ENCODE peak calls at places on chromosomes 12 and 14, in nine cellular contexts. E is GM23338; G is GM12864; V is CD8-positive, alpha-beta T cell; H is A549; W is pancreas; Z is endothelial cell of umbilical vein; S is testis; N is NB4. I is an unnamed sample.
A peak's percentile ranks its signal among the peaks of the same experiment; 100 is the strongest.

GRCh38 chr14:92486881-92487280 is 26.7 kb upstream of the RIN3 start:
- DNase-seq in E (no peak), G (no peak), V (no peak), H (no peak), W (no peak), Z (no peak), S (no peak), N (no peak), I (no peak)

GRCh38 chr12:8145754-8146415 is 10.9 kb upstream of the ZNF705A start:
- DNase-seq in E (peak; percentile 82), G (no peak), V (no peak), H (no peak), W (no peak), Z (no peak), S (peak; percentile 56), N (no peak), I (peak; percentile 3)

GRCh38 chr14:69387311-69387710 is 10.8 kb downstream of the ERH start:
- DNase-seq in E (no peak), G (no peak), V (no peak), H (no peak), W (no peak), Z (no peak), S (no peak), N (no peak), I (no peak)

GRCh38 chr14:81771876-81772275 is 238.2 kb upstream of the SEL1L start:
- DNase-seq in E (no peak), G (no peak), V (no peak), H (no peak), W (no peak), Z (no peak), S (no peak), N (no peak), I (no peak)

GRCh38 chr12:109111775-109112491 is 4.5 kb upstream of the ACACB start:
- DNase-seq in E (peak; percentile 65), G (no peak), V (peak; percentile 57), H (peak; percentile 69), W (no peak), Z (peak; percentile 80), S (peak; percentile 81), N (peak; percentile 79), I (no peak)

GRCh38 chr12:53179694-53180269 is 740 bp upstream of the ZNF740 start:
- DNase-seq in E (no peak), G (no peak), V (no peak), H (no peak), W (no peak), Z (no peak), S (peak; percentile 50), N (no peak), I (no peak)

GRCh38 chr14:68848253-68848652 is 55.4 kb upstream of the ZFP36L1 start:
- DNase-seq in E (no peak), G (no peak), V (no peak), H (no peak), W (no peak), Z (no peak), S (no peak), N (no peak), I (no peak)

GRCh38 chr12:59429766-59430165 is 166.1 kb upstream of the SLC16A7 start:
- DNase-seq in E (no peak), G (no peak), V (no peak), H (no peak), W (no peak), Z (no peak), S (no peak), N (no peak), I (no peak)

GRCh38 chr14:61396279-61396678 is 74.9 kb downstream of the PRKCH start:
- DNase-seq in E (no peak), G (no peak), V (no peak), H (no peak), W (no peak), Z (no peak), S (no peak), N (no peak), I (no peak)

GRCh38 chr14:56796259-56796658 is 14.0 kb downstream of the OTX2 start:
- DNase-seq in E (peak; percentile 78), G (no peak), V (no peak), H (no peak), W (no peak), Z (no peak), S (no peak), N (no peak), I (no peak)

GRCh38 chr14:86532219-86532618 is 1002.3 kb downstream of the FLRT2 start:
- DNase-seq in E (no peak), G (no peak), V (no peak), H (no peak), W (no peak), Z (no peak), S (no peak), N (no peak), I (no peak)

GRCh38 chr14:36519431-36520321 is at the start of gene NKX2-1:
- DNase-seq in E (peak; percentile 87), G (no peak), V (no peak), H (peak; percentile 31), W (no peak), Z (no peak), S (no peak), N (peak; percentile 4), I (no peak)

GRCh38 chr14:93759781-93760307 is 28.4 kb downstream of the PRIMA1 start:
- DNase-seq in E (no peak), G (no peak), V (no peak), H (no peak), W (no peak), Z (no peak), S (peak; percentile 43), N (no peak), I (no peak)

GRCh38 chr12:24414421-24414820 is 465.0 kb upstream of the SOX5 start:
- DNase-seq in E (no peak), G (no peak), V (no peak), H (no peak), W (no peak), Z (peak; percentile 11), S (no peak), N (no peak), I (no peak)

GRCh38 chr14:22976620-22977433 is 5.5 kb downstream of the AJUBA start:
- DNase-seq in E (peak; percentile 62), G (no peak), V (no peak), H (peak; percentile 83), W (no peak), Z (peak; percentile 62), S (no peak), N (no peak), I (no peak)

GRCh38 chr14:75430106-75430505 is 2.3 kb downstream of the JDP2 start:
- DNase-seq in E (no peak), G (no peak), V (no peak), H (no peak), W (no peak), Z (no peak), S (no peak), N (peak; percentile 29), I (no peak)

GRCh38 chr12:106987846-106988245 is 900 bp upstream of the MTERF2 start:
- DNase-seq in E (peak; percentile 8), G (no peak), V (no peak), H (no peak), W (no peak), Z (no peak), S (no peak), N (no peak), I (no peak)

GRCh38 chr12:109053382-109054123 is 1.2 kb downstream of the USP30 start:
- DNase-seq in E (no peak), G (peak; percentile 34), V (no peak), H (no peak), W (no peak), Z (no peak), S (peak; percentile 41), N (peak; percentile 20), I (no peak)

GRCh38 chr14:51933191-51933590 is 56.2 kb upstream of the RTRAF start:
- DNase-seq in E (no peak), G (no peak), V (no peak), H (no peak), W (no peak), Z (no peak), S (no peak), N (no peak), I (no peak)

GRCh38 chr14:49926803-49927202 is 33.9 kb downstream of the ARF6 start:
- DNase-seq in E (no peak), G (no peak), V (no peak), H (no peak), W (no peak), Z (no peak), S (no peak), N (no peak), I (no peak)

GRCh38 chr12:50205648-50206047 is 38.5 kb upstream of the CERS5 start:
- DNase-seq in E (no peak), G (no peak), V (no peak), H (no peak), W (no peak), Z (no peak), S (no peak), N (no peak), I (no peak)

GRCh38 chr12:546265-546919 is 86.7 kb downstream of the B4GALNT3 start:
- DNase-seq in E (peak; percentile 38), G (no peak), V (no peak), H (peak; percentile 40), W (no peak), Z (no peak), S (peak; percentile 32), N (peak; percentile 43), I (no peak)

DNA sequence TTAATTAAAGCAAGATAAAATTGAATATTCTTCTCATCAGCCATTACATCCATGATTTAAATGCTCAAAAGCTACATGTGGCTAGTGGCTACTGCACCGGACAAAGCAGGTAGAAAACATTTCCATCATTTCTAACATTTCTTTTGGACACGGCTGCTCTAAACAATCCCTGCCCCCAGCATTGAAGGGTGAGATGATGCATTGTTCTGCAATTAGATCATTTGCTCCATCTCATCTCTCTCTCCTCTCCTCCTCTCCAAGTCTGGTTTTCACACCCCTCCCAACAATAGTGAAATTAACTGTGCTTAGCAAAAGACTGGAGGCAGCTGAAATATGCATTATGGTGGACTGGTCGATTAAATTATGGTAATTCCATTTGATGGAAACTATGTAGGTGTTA is 288.5 kb downstream of the KSR2 start:
- DNase-seq in E (no peak), G (no peak), V (no peak), H (no peak), W (no peak), Z (peak; percentile 81), S (no peak), N (no peak), I (no peak)
- H3K4me3 ChIP-seq in E (no peak overlapping the region), G (no peak overlapping the region), V (no peak overlapping the region), H (no peak overlapping the region), W (no peak overlapping the region), Z (no peak overlapping the region), S (no peak overlapping the region), N (no peak overlapping the region), I (no peak overlapping the region)

GRCh38 chr12:12384601-12385321 is 27.9 kb downstream of the BORCS5 start:
- DNase-seq in E (peak; percentile 60), G (no peak), V (peak; percentile 37), H (no peak), W (no peak), Z (no peak), S (no peak), N (peak; percentile 42), I (no peak)
- TF ChIP-seq CTCF in E (no peak), G (no peak), V (no peak), H (no peak), W (no peak), Z (no peak), S (no peak), N (no peak), I (no peak)

GRCh38 chr12:72295101-72295500 is 22.9 kb downstream of the TRHDE start:
- DNase-seq in E (no peak), G (no peak), V (no peak), H (no peak), W (peak; percentile 42), Z (no peak), S (no peak), N (no peak), I (no peak)
- H3K4me3 ChIP-seq in E (no peak overlapping the region), G (no peak overlapping the region), V (no peak overlapping the region), H (no peak overlapping the region), W (no peak overlapping the region), Z (no peak overlapping the region), S (no peak overlapping the region), N (no peak overlapping the region), I (no peak overlapping the region)

GRCh38 chr14:29927596-29928341 is at the start of gene PRKD1:
- DNase-seq in E (peak; percentile 73), G (no peak), V (no peak), H (peak; percentile 66), W (peak; percentile 83), Z (peak; percentile 4), S (peak; percentile 80), N (no peak), I (no peak)
- TF ChIP-seq CTCF in E (no peak), G (no peak), V (no peak), H (no peak), W (no peak), Z (no peak), S (peak; percentile 21), N (no peak), I (no peak)

I was measured in epithelial cell of proximal tubule.